ENCODE peak calls at places on chromosomes 11 and 22, in seven cellular contexts. I, F, K, H, B, T and U are unnamed samples.

GRCh38 chr22:42929838-42930155 is 72.7 kb upstream of the ARFGAP3 start:
- DNase-seq in T (no peak), K (no peak), F (no peak), I (no peak), H (no peak), B (no peak), U (no peak)

GRCh38 chr22:21015051-21016006 is at the start of gene P2RX6:
- DNase-seq in K (peak), F (no peak), H (no peak), I (no peak), B (peak), T (no peak), U (no peak)

GRCh38 chr11:116981216-116981887 is 116.9 kb downstream of the SIK3 start:
- DNase-seq in K (no peak), T (no peak), H (no peak), F (no peak), B (no peak), I (no peak), U (no peak)

GRCh38 chr11:128929468-128929867 is 13.2 kb downstream of the TP53AIP1 start:
- DNase-seq in B (no peak), K (peak), H (peak), F (no peak), T (no peak), I (no peak), U (no peak)

GRCh38 chr11:105229257-105229656 is 89.7 kb upstream of the CARD18 start:
- DNase-seq in T (no peak), H (no peak), I (no peak), B (no peak), F (no peak), K (peak), U (no peak)

GRCh38 chr22:29641781-29642355 is 38.4 kb downstream of the NF2 start:
- DNase-seq in H (no peak), K (no peak), I (no peak), B (peak), F (no peak), T (no peak), U (no peak)

GRCh38 chr11:75275581-75275980 is 35.0 kb downstream of the TPBGL start:
- DNase-seq in B (peak), T (no peak), I (no peak), H (peak), F (peak), K (peak), U (peak)

GRCh38 chr22:18113680-18114394 is 3.2 kb downstream of the TUBA8 start:
- DNase-seq in B (no peak), K (no peak), H (no peak), T (no peak), F (no peak), I (no peak), U (no peak)

GRCh38 chr22:36425977-36426523 is 38.3 kb upstream of the MYH9 start:
- DNase-seq in I (no peak), H (no peak), F (peak), B (peak), K (peak), T (peak), U (no peak)

GRCh38 chr11:46427364-46427763 is 35.8 kb upstream of the CHRM4 start:
- DNase-seq in F (peak), H (peak), B (no peak), T (no peak), I (no peak), K (peak), U (no peak)

GRCh38 chr22:31211862-31212730 is at the start of gene LIMK2:
- DNase-seq in I (peak), T (peak), B (peak), K (peak), F (peak), H (peak), U (peak)

GRCh38 chr22:36238348-36239149 is 778 bp downstream of the APOL2 start:
- DNase-seq in I (no peak), B (no peak), H (peak), K (no peak), T (no peak), F (no peak), U (no peak)

GRCh38 chr11:44972746-44973435 is 22.2 kb upstream of the TP53I11 start:
- DNase-seq in I (no peak), K (no peak), H (no peak), F (no peak), T (no peak), B (no peak), U (no peak)

GRCh38 chr11:25734592-25735211 is 597.2 kb upstream of the ANO3 start:
- DNase-seq in B (peak), K (peak), H (no peak), T (no peak), F (peak), I (peak), U (peak)

DNA sequence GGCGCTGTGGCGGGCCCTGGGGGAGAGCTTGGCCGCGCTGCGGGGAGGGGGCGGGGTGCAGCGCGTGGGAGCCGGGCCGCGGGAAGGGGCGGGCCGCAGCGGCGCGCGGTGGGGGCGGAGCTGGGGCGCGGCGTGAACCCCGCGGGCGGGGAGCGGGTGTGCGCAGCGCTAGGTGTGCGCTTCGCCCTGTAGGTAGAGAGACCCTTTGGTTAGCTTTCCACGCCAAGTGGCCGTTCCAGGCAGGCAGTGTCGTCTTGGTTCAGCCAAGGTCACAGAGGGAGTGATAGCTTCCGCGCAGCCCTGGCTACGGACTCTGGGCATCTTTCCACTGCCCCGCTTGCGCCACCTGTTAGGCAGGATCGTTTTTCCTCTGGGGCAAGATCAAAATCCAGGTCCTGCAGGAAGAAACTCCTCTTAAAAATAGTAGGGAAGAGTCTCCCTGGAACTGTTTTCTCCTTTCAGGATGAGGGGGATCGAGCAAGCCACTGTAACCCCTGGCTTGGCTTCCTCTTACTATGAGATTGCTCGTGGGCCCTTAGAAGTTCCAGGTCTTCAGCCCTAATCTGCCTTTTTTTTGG is 434 bp downstream of the BANF1 start:
- DNase-seq in T (no peak), F (peak), I (no peak), K (peak), H (peak), B (peak), U (peak)
- H2AK5ac ChIP-seq in T (no peak), F (no peak), I (peak), K (peak), H (no peak), B (no peak), U (peak)

GRCh38 chr22:22669093-22669492 is 24.7 kb downstream of the GGTLC2 start:
- DNase-seq in H (no peak), I (no peak), B (no peak), K (no peak), F (no peak), T (no peak), U (no peak)

GRCh38 chr22:22671506-22671905 is 27.1 kb downstream of the GGTLC2 start:
- DNase-seq in F (no peak), I (no peak), B (no peak), H (no peak), T (no peak), K (no peak), U (no peak)

GRCh38 chr22:22670076-22670795 is 25.8 kb downstream of the GGTLC2 start:
- DNase-seq in K (no peak), H (no peak), I (no peak), T (no peak), F (no peak), B (no peak), U (no peak)

GRCh38 chr22:22666307-22667091 is 22.1 kb downstream of the GGTLC2 start:
- DNase-seq in F (peak), B (no peak), T (peak), K (peak), H (peak), I (no peak), U (peak)

DNA sequence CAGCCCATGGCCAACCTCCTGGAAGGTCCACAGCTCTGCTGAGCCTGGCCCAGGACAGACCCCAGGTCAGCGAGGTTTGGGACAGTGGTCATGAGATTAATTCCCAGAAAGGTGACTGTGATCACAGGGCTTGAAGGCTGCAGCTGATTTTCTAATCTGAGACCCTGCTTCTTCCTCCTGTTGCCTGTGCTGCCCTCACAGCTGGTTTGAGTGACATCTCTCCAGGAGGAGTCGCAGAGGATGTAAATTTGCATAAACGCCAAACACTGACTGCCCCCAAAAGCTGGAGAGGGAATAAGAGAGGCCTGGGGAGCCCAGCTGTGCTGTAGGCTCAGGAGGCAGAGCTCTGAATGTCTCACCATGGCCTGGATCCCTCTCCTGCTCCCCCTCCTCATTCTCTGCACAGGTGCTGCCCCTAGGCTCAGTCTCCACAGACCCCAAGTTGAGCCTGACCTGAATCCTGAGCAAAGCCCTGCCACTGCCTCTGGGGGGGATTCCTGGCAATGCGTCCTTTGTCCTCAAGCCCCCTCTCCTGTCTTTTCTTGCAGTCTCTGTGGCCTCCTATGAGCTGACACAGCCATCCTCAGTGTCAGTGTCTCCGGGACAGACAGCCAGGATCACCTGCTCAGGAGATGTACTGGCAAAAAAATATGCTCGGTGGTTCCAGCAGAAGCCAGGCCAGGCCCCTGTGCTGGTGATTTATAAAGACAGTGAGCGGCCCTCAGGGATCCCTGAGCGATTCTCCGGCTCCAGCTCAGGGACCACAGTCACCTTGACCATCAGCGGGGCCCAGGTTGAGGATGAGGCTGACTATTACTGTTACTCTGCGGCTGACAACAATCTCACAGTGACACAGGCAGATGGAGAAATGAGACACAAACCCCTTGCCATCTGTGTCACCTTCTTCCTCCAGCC is 23.8 kb downstream of the GGTLC2 start:
- DNase-seq in H (no peak), T (no peak), F (no peak), K (no peak), I (no peak), B (no peak), U (no peak)
- H4K8ac ChIP-seq in H (no peak), T (no peak), F (no peak), K (no peak), I (no peak), B (no peak), U (no peak)

DNA sequence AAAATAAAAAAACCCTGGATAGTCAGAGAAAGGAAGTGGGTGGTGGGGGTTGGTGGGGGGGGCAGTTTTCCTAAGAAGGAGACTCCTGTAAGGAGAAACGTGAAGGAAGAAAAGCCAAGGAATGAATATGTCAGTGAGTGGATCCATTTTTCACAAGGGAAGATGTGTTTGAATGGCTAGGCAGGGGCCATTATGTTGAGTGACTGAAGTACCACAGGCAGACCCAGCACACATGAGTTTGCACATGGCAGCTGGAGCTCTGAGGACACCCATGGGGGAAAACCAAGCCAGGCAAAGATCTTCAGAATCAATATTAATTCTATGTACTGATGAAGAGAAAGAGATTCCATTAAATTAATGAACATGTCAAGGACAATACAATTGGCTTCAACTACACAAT is 67.6 kb downstream of the CD44 start:
- DNase-seq in T (no peak), H (no peak), I (no peak), F (no peak), B (no peak), K (no peak), U (no peak)
- H2AK5ac ChIP-seq in T (no peak), H (no peak), I (no peak), F (no peak), B (no peak), K (no peak), U (no peak)

DNA sequence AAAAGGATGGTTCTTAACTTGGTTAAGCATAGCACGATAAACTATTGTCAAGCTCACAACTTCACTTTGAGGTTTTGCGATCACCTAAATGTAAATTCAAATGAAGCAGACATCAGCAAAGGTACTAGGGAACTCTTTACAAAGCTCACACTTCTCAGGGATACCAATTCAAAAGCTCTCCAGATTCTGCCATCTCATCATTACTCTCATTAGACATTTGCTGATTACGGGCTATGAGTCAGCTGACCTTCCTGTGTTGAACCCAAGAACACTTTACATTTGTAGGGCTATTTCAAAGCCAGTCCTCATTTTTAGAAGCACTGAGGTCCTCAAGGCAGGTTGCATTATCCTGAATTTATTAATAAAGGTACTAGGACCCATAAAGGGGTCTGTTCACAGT is 28.4 kb upstream of the IZUMO1R start:
- DNase-seq in H (no peak), K (no peak), T (no peak), B (no peak), I (no peak), F (peak), U (no peak)
- H4K8ac ChIP-seq in H (no peak), K (no peak), T (no peak), B (no peak), I (no peak), F (peak), U (no peak)

GRCh38 chr22:39231197-39231950 is 13.4 kb downstream of the PDGFB start:
- DNase-seq in F (no peak), K (no peak), I (no peak), H (no peak), T (no peak), B (no peak), U (no peak)

GRCh38 chr22:39233736-39234120 is 11.1 kb downstream of the PDGFB start:
- DNase-seq in B (no peak), T (no peak), I (no peak), H (no peak), K (no peak), F (no peak), U (no peak)

GRCh38 chr22:39230261-39231196 is 14.3 kb downstream of the PDGFB start:
- DNase-seq in T (peak), H (peak), B (no peak), I (no peak), F (peak), K (no peak), U (no peak)

GRCh38 chr22:39232806-39233735 is 11.7 kb downstream of the PDGFB start:
- DNase-seq in F (no peak), K (no peak), B (no peak), T (no peak), H (no peak), I (no peak), U (no peak)

GRCh38 chr22:39232246-39232645 is 12.5 kb downstream of the PDGFB start:
- DNase-seq in K (no peak), H (no peak), T (no peak), F (no peak), B (no peak), I (no peak), U (peak)
- H2AK5ac ChIP-seq in K (no peak), H (no peak), T (peak), F (no peak), B (no peak), I (no peak), U (no peak)

GRCh38 chr11:120135838-120136237 is 2.1 kb downstream of the TRIM29 start:
- DNase-seq in K (no peak), B (no peak), F (no peak), T (no peak), H (no peak), I (no peak), U (no peak)
- H4K8ac ChIP-seq in K (no peak), B (no peak), F (no peak), T (no peak), H (no peak), I (no peak), U (no peak)

GRCh38 chr11:102824541-102824940 is 18.9 kb downstream of the MMP3 start:
- DNase-seq in K (no peak), F (no peak), I (no peak), T (no peak), H (no peak), B (no peak), U (peak)
- H2AK5ac ChIP-seq in K (no peak), F (no peak), I (no peak), T (no peak), H (no peak), B (no peak), U (no peak)

GRCh38 chr11:124793466-124794278 is 6.5 kb downstream of the MSANTD2 start:
- DNase-seq in H (no peak), F (peak), B (peak), K (peak), I (peak), T (no peak), U (peak)
- H4K8ac ChIP-seq in H (no peak), F (no peak), B (no peak), K (no peak), I (no peak), T (no peak), U (no peak)

DNA sequence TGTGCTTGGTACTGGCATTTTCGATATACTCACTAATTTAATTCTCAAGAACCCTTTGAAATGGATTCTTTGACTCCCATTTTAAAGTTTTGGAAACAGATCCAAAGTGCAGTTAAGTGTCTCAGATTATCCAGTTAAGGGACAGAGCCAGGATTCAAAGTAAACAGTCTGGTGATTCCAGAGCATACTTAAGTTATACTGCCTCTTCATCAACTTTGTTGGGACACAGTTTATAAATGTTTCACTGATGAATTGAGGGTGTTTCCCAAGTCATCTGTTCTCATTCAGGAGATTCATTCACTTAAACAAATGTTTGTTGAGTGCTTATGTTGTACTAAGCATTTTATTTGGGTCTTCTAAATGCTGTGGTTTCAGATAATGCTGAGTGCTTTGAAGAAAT is 17.1 kb downstream of the KDM2A start:
- DNase-seq in F (no peak), H (no peak), I (no peak), B (peak), T (no peak), K (peak), U (no peak)
- H2AK5ac ChIP-seq in F (no peak), H (no peak), I (no peak), B (no peak), T (no peak), K (no peak), U (no peak)

DNA sequence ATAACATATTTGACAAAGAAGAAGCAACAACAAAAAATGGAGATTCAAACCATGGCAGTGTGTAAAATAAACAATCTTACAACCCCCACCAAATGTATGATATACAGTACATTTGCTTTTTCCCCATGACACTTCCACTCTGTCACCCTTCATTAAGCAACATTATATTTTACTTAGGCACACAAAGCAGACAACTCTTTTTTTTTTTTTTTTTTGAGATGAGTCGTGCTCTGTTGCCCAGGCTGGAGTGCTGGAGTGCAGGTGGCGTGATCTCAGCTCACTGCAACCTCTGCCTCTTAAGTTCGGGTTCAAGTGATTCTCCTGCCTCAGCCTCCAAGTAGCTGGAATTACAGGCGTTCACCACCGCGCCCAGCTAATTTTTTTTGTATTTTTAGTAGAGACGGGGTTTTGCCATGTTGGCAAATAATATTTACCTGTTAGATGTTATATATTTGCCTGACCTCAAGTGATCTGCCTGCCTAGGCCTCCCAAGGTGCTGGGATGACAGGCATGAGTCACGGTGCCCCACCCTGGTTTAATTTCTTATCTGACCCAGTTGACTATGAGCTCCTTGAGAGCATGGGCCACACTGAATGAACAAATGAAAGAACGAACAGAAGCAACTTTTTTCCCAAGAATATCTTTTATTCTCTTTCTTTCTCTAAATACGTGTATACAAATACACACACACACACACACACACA is 5.5 kb upstream of the PCF11 start:
- DNase-seq in F (no peak), T (no peak), H (no peak), B (no peak), I (no peak), K (no peak), U (no peak)
- H4K8ac ChIP-seq in F (no peak), T (no peak), H (no peak), B (no peak), I (no peak), K (no peak), U (no peak)